ENCODE peak calls at places on chromosomes 12 and 14, in five cellular contexts. V is activated CD4-positive, alpha-beta T cell treated with anti-CD3 and anti-CD28 coated beads for 48 hours; U is Kasumi-1; B is AG09319; A is NCI-H1105 treated with DMSO at 0.1 percent for 48 hours. G is an unnamed sample.

GRCh38 chr12:19454837-19455236 is 15.5 kb downstream of the AEBP2 start:
- DNase-seq in V (no peak), U (no peak), B (no peak), A (no peak), G (no peak)

GRCh38 chr12:41743835-41744234 is 400.8 kb downstream of the GXYLT1 start:
- DNase-seq in V (no peak), U (no peak), B (no peak), A (no peak), G (no peak)

GRCh38 chr14:68939893-68940613 is 39.0 kb downstream of the ACTN1 start:
- DNase-seq in V (no peak), U (no peak), B (peak; percentile 52), A (no peak), G (no peak)

GRCh38 chr12:32148372-32148771 is 41.7 kb downstream of the BICD1 start:
- DNase-seq in V (no peak), U (no peak), B (no peak), A (no peak), G (no peak)

GRCh38 chr14:95725685-95726336 is 11.9 kb upstream of the TCL1A start:
- DNase-seq in V (no peak), U (no peak), B (no peak), A (no peak), G (no peak)

GRCh38 chr14:54278665-54279295 is 118.0 kb upstream of the CDKN3 start:
- DNase-seq in V (no peak), U (no peak), B (no peak), A (no peak), G (no peak)

GRCh38 chr12:24062642-24063245 is 113.3 kb upstream of the SOX5 start:
- DNase-seq in V (no peak), U (no peak), B (peak; percentile 23), A (no peak), G (no peak)

GRCh38 chr12:12046401-12046800 is 24.3 kb upstream of the BCL2L14 start:
- DNase-seq in V (no peak), U (no peak), B (no peak), A (no peak), G (no peak)

GRCh38 chr14:53146739-53147138 is 6.4 kb downstream of the DDHD1 start:
- DNase-seq in V (no peak), U (no peak), B (no peak), A (no peak), G (no peak)

GRCh38 chr14:53516261-53516774 is 363.2 kb upstream of the DDHD1 start:
- DNase-seq in V (no peak), U (no peak), B (peak; percentile 78), A (no peak), G (no peak)

GRCh38 chr14:99789581-99789980 is 3.6 kb upstream of the EML1 start:
- DNase-seq in V (no peak), U (no peak), B (no peak), A (no peak), G (no peak)

GRCh38 chr12:88562151-88562550 is 18.1 kb downstream of the KITLG start:
- DNase-seq in V (no peak), U (no peak), B (no peak), A (no peak), G (no peak)

GRCh38 chr12:43106355-43106754 is 445.6 kb downstream of the ADAMTS20 start:
- DNase-seq in V (no peak), U (no peak), B (no peak), A (no peak), G (no peak)

GRCh38 chr12:57216931-57217871 is 607 bp downstream of the NXPH4 start:
- DNase-seq in V (peak; percentile 27), U (no peak), B (no peak), A (peak; percentile 30), G (no peak)

GRCh38 chr12:57775044-57775443 is 2.6 kb downstream of the EEF1AKMT3 start:
- DNase-seq in V (no peak), U (no peak), B (no peak), A (no peak), G (no peak)

GRCh38 chr12:10307630-10308029 is at the start of gene KLRD1:
- DNase-seq in V (no peak), U (no peak), B (no peak), A (no peak), G (peak; percentile 33)

GRCh38 chr14:31255286-31255685 is 47.7 kb upstream of the HECTD1 start:
- DNase-seq in V (no peak), U (no peak), B (no peak), A (no peak), G (no peak)

GRCh38 chr12:30840715-30841114 is 85.8 kb upstream of the TSPAN11 start:
- DNase-seq in V (no peak), U (no peak), B (no peak), A (no peak), G (no peak)

GRCh38 chr12:53664191-53664590 is 11.7 kb downstream of the ATP5MC2 start:
- DNase-seq in V (no peak), U (no peak), B (no peak), A (no peak), G (no peak)

GRCh38 chr12:106903241-106903950 is 52.3 kb upstream of the TMEM263 start:
- DNase-seq in V (peak; percentile 86), U (no peak), B (no peak), A (no peak), G (no peak)

GRCh38 chr14:38431156-38431555 is 175.3 kb upstream of the CLEC14A start:
- DNase-seq in V (no peak), U (no peak), B (no peak), A (no peak), G (no peak)

GRCh38 chr14:88326352-88327103 is 3.5 kb upstream of the KCNK10 start:
- DNase-seq in V (no peak), U (no peak), B (no peak), A (peak; percentile 45), G (no peak)

GRCh38 chr12:71795901-71796300 is 41.2 kb downstream of the RAB21 start:
- DNase-seq in V (no peak), U (no peak), B (no peak), A (no peak), G (no peak)

GRCh38 chr12:94748726-94749421 is 98.5 kb upstream of the TMCC3 start:
- DNase-seq in V (no peak), U (no peak), B (no peak), A (no peak), G (no peak)

GRCh38 chr12:101792046-101792931 is 38.5 kb downstream of the GNPTAB start:
- DNase-seq in V (no peak), U (peak; percentile 47), B (no peak), A (no peak), G (no peak)

GRCh38 chr12:11756523-11756922 is 107.0 kb downstream of the ETV6 start:
- DNase-seq in V (no peak), U (no peak), B (no peak), A (no peak), G (no peak)

G was measured in AML-193.